ENCODE peak calls at places on chromosomes 16 and 17, in ten cellular contexts. One of them, this sample, is unnamed.

GRCh38 chr16:16120382-16121184 is 102.7 kb downstream of the ABCC6 start:
- DNase-seq in thyroid gland: peak
- DNase-seq in tibial nerve: no peak
- DNase-seq in testis: peak
- DNase-seq in K562: peak
- DNase-seq in breast epithelium: no peak
- DNase-seq in stomach: peak
- DNase-seq in adrenal gland: no peak
- DNase-seq in erythroblast: peak
- DNase-seq in transverse colon: peak
- DNase-seq in this sample: no peak

GRCh38 chr16:83147244-83147643 is 520.5 kb downstream of the CDH13 start:
- DNase-seq in tibial nerve: no peak
- DNase-seq in stomach: no peak
- DNase-seq in K562: no peak
- DNase-seq in adrenal gland: no peak
- DNase-seq in testis: no peak
- DNase-seq in breast epithelium: no peak
- DNase-seq in transverse colon: no peak
- DNase-seq in erythroblast: no peak
- DNase-seq in thyroid gland: no peak
- DNase-seq in this sample: no peak

GRCh38 chr16:87930456-87930855 is 5.9 kb downstream of the CA5A start:
- DNase-seq in transverse colon: no peak
- DNase-seq in erythroblast: peak
- DNase-seq in K562: peak
- DNase-seq in thyroid gland: no peak
- DNase-seq in tibial nerve: no peak
- DNase-seq in breast epithelium: no peak
- DNase-seq in adrenal gland: no peak
- DNase-seq in testis: no peak
- DNase-seq in stomach: no peak
- DNase-seq in this sample: no peak

GRCh38 chr17:5526821-5527598 is 40.6 kb downstream of the MIS12 start:
- DNase-seq in erythroblast: peak
- DNase-seq in thyroid gland: no peak
- DNase-seq in transverse colon: peak
- DNase-seq in adrenal gland: peak
- DNase-seq in breast epithelium: no peak
- DNase-seq in testis: no peak
- DNase-seq in tibial nerve: no peak
- DNase-seq in stomach: no peak
- DNase-seq in K562: peak
- DNase-seq in this sample: peak

GRCh38 chr16:85202631-85203461 is 90.6 kb upstream of the CIBAR2 start:
- DNase-seq in erythroblast: no peak
- DNase-seq in K562: no peak
- DNase-seq in stomach: peak
- DNase-seq in transverse colon: peak
- DNase-seq in testis: peak
- DNase-seq in breast epithelium: peak
- DNase-seq in thyroid gland: peak
- DNase-seq in adrenal gland: peak
- DNase-seq in tibial nerve: peak
- DNase-seq in this sample: no peak

GRCh38 chr16:2486645-2487516 is 12.0 kb downstream of the TBC1D24 start:
- DNase-seq in tibial nerve: no peak
- DNase-seq in thyroid gland: peak
- DNase-seq in K562: no peak
- DNase-seq in transverse colon: peak
- DNase-seq in stomach: peak
- DNase-seq in breast epithelium: peak
- DNase-seq in erythroblast: peak
- DNase-seq in testis: peak
- DNase-seq in adrenal gland: no peak
- DNase-seq in this sample: no peak

GRCh38 chr16:57226701-57227621 is 18.1 kb upstream of the ARL2BP start:
- DNase-seq in testis: no peak
- DNase-seq in transverse colon: no peak
- DNase-seq in erythroblast: no peak
- DNase-seq in K562: no peak
- DNase-seq in tibial nerve: no peak
- DNase-seq in thyroid gland: no peak
- DNase-seq in stomach: no peak
- DNase-seq in adrenal gland: peak
- DNase-seq in breast epithelium: no peak
- DNase-seq in this sample: no peak

GRCh38 chr17:43766413-43767052 is 7.9 kb upstream of the SOST start:
- DNase-seq in breast epithelium: no peak
- DNase-seq in testis: peak
- DNase-seq in erythroblast: peak
- DNase-seq in tibial nerve: peak
- DNase-seq in stomach: peak
- DNase-seq in thyroid gland: peak
- DNase-seq in transverse colon: peak
- DNase-seq in K562: peak
- DNase-seq in adrenal gland: no peak
- DNase-seq in this sample: no peak

GRCh38 chr17:47934856-47935255 is 6.5 kb upstream of the PNPO start:
- DNase-seq in breast epithelium: no peak
- DNase-seq in testis: no peak
- DNase-seq in tibial nerve: no peak
- DNase-seq in K562: no peak
- DNase-seq in erythroblast: no peak
- DNase-seq in adrenal gland: no peak
- DNase-seq in stomach: no peak
- DNase-seq in transverse colon: no peak
- DNase-seq in thyroid gland: no peak
- DNase-seq in this sample: peak

GRCh38 chr16:4306439-4307214 is 9.2 kb upstream of the GLIS2 start:
- DNase-seq in testis: no peak
- DNase-seq in stomach: no peak
- DNase-seq in adrenal gland: peak
- DNase-seq in K562: no peak
- DNase-seq in thyroid gland: peak
- DNase-seq in tibial nerve: no peak
- DNase-seq in erythroblast: no peak
- DNase-seq in breast epithelium: no peak
- DNase-seq in transverse colon: no peak
- DNase-seq in this sample: no peak

GRCh38 chr16:4749700-4750257 is 15.4 kb downstream of the DNAAF8 start:
- DNase-seq in testis: no peak
- DNase-seq in tibial nerve: no peak
- DNase-seq in stomach: no peak
- DNase-seq in thyroid gland: no peak
- DNase-seq in transverse colon: no peak
- DNase-seq in K562: no peak
- DNase-seq in breast epithelium: no peak
- DNase-seq in adrenal gland: no peak
- DNase-seq in erythroblast: no peak
- DNase-seq in this sample: no peak

GRCh38 chr17:14007951-14008350 is 61.4 kb upstream of the COX10 start:
- DNase-seq in breast epithelium: no peak
- DNase-seq in erythroblast: no peak
- DNase-seq in testis: no peak
- DNase-seq in adrenal gland: no peak
- DNase-seq in stomach: no peak
- DNase-seq in transverse colon: no peak
- DNase-seq in tibial nerve: no peak
- DNase-seq in K562: no peak
- DNase-seq in thyroid gland: no peak
- DNase-seq in this sample: no peak

GRCh38 chr17:63478814-63479494 is 2.1 kb downstream of the ACE start:
- DNase-seq in thyroid gland: peak
- DNase-seq in transverse colon: peak
- DNase-seq in breast epithelium: peak
- DNase-seq in K562: peak
- DNase-seq in stomach: peak
- DNase-seq in erythroblast: peak
- DNase-seq in tibial nerve: peak
- DNase-seq in adrenal gland: peak
- DNase-seq in testis: peak
- DNase-seq in this sample: peak

GRCh38 chr16:74778646-74779045 is 4.0 kb upstream of the FA2H start:
- DNase-seq in K562: no peak
- DNase-seq in adrenal gland: no peak
- DNase-seq in thyroid gland: peak
- DNase-seq in breast epithelium: no peak
- DNase-seq in tibial nerve: no peak
- DNase-seq in transverse colon: peak
- DNase-seq in testis: no peak
- DNase-seq in erythroblast: no peak
- DNase-seq in stomach: peak
- DNase-seq in this sample: no peak

DNA sequence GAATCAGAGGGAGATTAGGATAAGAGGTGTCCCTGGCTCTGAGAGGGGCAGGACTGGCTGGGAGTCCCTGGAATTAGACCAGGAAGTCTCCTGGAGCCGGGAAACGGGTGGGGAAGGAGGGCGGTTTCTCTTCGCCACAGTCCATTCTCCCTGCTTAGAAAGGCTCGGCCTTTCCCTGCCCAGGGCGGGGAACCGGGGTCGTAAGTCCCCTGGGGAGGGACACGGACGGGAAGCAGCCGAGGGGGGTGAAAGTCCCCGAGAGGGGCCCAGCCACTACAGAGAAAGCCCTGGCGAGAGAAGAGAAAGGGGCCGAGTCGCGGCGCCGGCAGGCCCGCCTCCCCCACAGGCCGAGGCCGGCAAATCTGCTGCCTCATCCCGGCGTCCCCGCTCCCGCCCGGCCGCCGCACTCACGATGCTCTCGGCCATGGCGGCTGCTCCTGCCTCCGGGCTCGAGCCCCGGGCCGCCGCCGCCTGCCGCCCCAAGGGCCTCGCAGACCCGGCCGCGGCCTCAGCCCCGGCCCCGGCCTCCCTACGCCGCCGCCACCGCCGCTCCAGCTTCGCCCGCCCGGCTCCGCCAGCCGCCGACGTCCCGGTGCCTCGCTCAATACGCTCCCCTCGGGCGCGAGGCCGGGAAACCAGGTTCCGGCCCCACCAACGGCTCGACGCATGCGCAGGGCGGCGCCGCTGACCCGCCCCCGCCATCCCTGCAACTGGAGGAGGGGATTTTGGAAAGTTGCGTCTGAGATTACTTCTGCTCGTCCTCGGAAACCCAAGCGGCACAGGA is at the start of the genes NPLOC4 and TSPAN10:
- DNase-seq in stomach: peak
- DNase-seq in breast epithelium: peak
- DNase-seq in testis: peak
- DNase-seq in K562: peak
- DNase-seq in transverse colon: peak
- DNase-seq in tibial nerve: peak
- DNase-seq in thyroid gland: peak
- DNase-seq in adrenal gland: peak
- DNase-seq in erythroblast: peak
- DNase-seq in this sample: peak
- TF ChIP-seq POLR2A in stomach: no peak
- TF ChIP-seq POLR2A in breast epithelium: peak
- TF ChIP-seq POLR2A in testis: no peak
- TF ChIP-seq POLR2A in K562: no peak
- TF ChIP-seq POLR2A in transverse colon: peak
- TF ChIP-seq POLR2A in tibial nerve: peak
- TF ChIP-seq POLR2A in thyroid gland: peak
- TF ChIP-seq POLR2A in adrenal gland: peak
- TF ChIP-seq POLR2A in erythroblast: peak
- TF ChIP-seq POLR2A in this sample: peak

DNA sequence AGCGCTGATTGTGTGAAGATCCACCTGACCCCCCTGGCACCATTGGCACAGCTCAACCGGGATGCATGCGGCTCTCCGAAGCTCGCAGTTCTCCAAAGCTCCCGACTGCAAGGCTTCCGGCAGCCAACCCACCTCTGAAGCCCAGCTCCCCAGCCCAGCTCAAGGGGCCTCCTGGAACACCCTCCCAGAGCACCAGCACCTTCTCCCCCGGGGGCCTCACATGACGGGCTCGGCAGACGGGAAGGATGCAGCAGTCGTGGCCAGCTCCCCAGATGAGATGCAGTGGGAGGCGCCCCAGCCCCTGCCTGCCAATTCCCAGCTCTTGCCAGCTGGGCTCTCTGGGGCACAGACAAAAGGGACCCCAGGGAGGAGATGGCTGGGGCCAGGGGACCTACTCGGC is 215.3 kb downstream of the ZNF423 start:
- DNase-seq in erythroblast: no peak
- DNase-seq in tibial nerve: no peak
- DNase-seq in stomach: no peak
- DNase-seq in breast epithelium: no peak
- DNase-seq in K562: no peak
- DNase-seq in transverse colon: no peak
- DNase-seq in adrenal gland: no peak
- DNase-seq in testis: no peak
- DNase-seq in thyroid gland: no peak
- DNase-seq in this sample: no peak
- TF ChIP-seq POLR2A in erythroblast: no peak
- TF ChIP-seq POLR2A in tibial nerve: no peak
- TF ChIP-seq POLR2A in stomach: no peak
- TF ChIP-seq POLR2A in breast epithelium: no peak
- TF ChIP-seq POLR2A in K562: no peak
- TF ChIP-seq POLR2A in transverse colon: no peak
- TF ChIP-seq POLR2A in adrenal gland: no peak
- TF ChIP-seq POLR2A in testis: no peak
- TF ChIP-seq POLR2A in thyroid gland: no peak
- TF ChIP-seq POLR2A in this sample: no peak

DNA sequence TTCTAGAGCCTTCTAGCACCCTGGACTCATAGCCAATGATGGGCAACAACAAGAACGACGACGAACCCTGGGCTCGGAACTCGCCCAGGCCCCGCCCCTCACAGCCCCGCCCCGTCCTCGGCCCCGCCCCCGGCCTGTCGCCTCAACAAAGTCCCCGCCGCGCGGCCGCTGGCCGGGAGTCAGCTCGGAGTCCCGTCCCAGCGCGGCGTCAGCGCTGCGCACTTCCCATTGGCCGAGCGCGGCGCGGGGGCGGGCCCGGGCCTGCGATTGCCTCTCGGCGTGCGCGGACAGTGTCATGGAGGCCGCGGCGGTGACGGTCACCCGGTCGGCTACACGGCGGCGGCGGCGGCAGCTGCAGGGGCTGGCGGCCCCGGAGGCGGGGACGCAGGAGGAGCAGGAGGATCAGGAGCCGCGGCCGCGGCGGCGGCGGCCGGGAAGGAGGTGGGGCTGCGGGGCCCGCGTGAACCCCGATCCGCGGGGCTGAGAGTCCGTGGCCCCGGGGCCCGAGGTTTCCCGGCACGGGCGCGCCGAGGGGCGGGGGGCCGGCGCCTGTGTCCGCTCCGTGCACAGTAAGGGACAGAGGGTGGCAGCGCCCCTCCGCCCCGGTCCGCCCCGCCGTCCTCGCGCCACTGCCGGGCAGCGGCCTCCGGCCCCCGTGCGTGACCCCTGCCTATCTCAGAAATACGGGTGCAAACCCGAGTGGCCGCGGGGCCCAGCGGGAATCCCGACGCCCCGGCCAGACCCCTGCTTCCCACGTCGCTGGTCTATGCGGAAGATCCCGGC is at the start of gene ENGASE:
- DNase-seq in stomach: peak
- DNase-seq in erythroblast: peak
- DNase-seq in adrenal gland: peak
- DNase-seq in transverse colon: peak
- DNase-seq in K562: peak
- DNase-seq in tibial nerve: peak
- DNase-seq in breast epithelium: peak
- DNase-seq in testis: peak
- DNase-seq in thyroid gland: peak
- DNase-seq in this sample: peak
- TF ChIP-seq POLR2A in stomach: no peak
- TF ChIP-seq POLR2A in erythroblast: peak
- TF ChIP-seq POLR2A in adrenal gland: peak
- TF ChIP-seq POLR2A in transverse colon: peak
- TF ChIP-seq POLR2A in K562: peak
- TF ChIP-seq POLR2A in tibial nerve: peak
- TF ChIP-seq POLR2A in breast epithelium: no peak
- TF ChIP-seq POLR2A in testis: no peak
- TF ChIP-seq POLR2A in thyroid gland: peak
- TF ChIP-seq POLR2A in this sample: peak

GRCh38 chr17:7211512-7212277 is 7.9 kb downstream of the DLG4 start:
- DNase-seq in thyroid gland: no peak
- DNase-seq in K562: no peak
- DNase-seq in transverse colon: no peak
- DNase-seq in testis: no peak
- DNase-seq in tibial nerve: no peak
- DNase-seq in erythroblast: no peak
- DNase-seq in adrenal gland: no peak
- DNase-seq in breast epithelium: no peak
- DNase-seq in stomach: no peak
- DNase-seq in this sample: no peak
- TF ChIP-seq POLR2A in thyroid gland: no peak
- TF ChIP-seq POLR2A in K562: no peak
- TF ChIP-seq POLR2A in transverse colon: no peak
- TF ChIP-seq POLR2A in testis: no peak
- TF ChIP-seq POLR2A in tibial nerve: no peak
- TF ChIP-seq POLR2A in erythroblast: no peak
- TF ChIP-seq POLR2A in adrenal gland: no peak
- TF ChIP-seq POLR2A in breast epithelium: no peak
- TF ChIP-seq POLR2A in stomach: no peak
- TF ChIP-seq POLR2A in this sample: no peak

This sample was measured in H54.